ENCODE peak calls at places on chromosomes 6 and 20, in five cellular contexts. Y is HCT116, B is transverse colon, Z is adrenal gland, O is fibroblast of pulmonary artery. Q is an unnamed sample.

GRCh38 chr6:96450082-96450759 is 71.4 kb upstream of the UFL1 start:
- DNase-seq in Y (no peak), B (peak), Z (no peak), O (no peak), Q (no peak)

GRCh38 chr6:33959661-33960344 is 156.0 kb upstream of the MLN start:
- DNase-seq in Y (no peak), B (no peak), Z (no peak), O (no peak), Q (no peak)

GRCh38 chr6:451847-452246 is 60.3 kb downstream of the IRF4 start:
- DNase-seq in Y (no peak), B (no peak), Z (no peak), O (no peak), Q (no peak)

GRCh38 chr6:14711056-14711703 is 534.7 kb upstream of the JARID2 start:
- DNase-seq in Y (no peak), B (peak), Z (peak), O (peak), Q (no peak)

GRCh38 chr6:44024597-44025219 is 102.5 kb downstream of the MRPL14 start:
- DNase-seq in Y (no peak), B (peak), Z (no peak), O (no peak), Q (no peak)

GRCh38 chr6:53042112-53042511 is 23.1 kb upstream of the FBXO9 start:
- DNase-seq in Y (peak), B (no peak), Z (no peak), O (peak), Q (no peak)

GRCh38 chr20:48930035-48930434 is 8.5 kb downstream of the ARFGEF2 start:
- DNase-seq in Y (no peak), B (no peak), Z (no peak), O (peak), Q (no peak)

GRCh38 chr6:82095091-82095490 is 152.5 kb downstream of the IBTK start:
- DNase-seq in Y (no peak), B (no peak), Z (no peak), O (no peak), Q (no peak)

GRCh38 chr6:38216451-38216850 is 396.9 kb downstream of the ZFAND3 start:
- DNase-seq in Y (no peak), B (no peak), Z (no peak), O (no peak), Q (no peak)

GRCh38 chr6:115545410-115545986 is 515.2 kb downstream of the FRK start:
- DNase-seq in Y (no peak), B (no peak), Z (no peak), O (no peak), Q (no peak)

GRCh38 chr6:82076855-82077254 is 170.7 kb downstream of the IBTK start:
- DNase-seq in Y (no peak), B (no peak), Z (no peak), O (peak), Q (no peak)

GRCh38 chr20:12371955-12372354 is 454.3 kb downstream of the BTBD3 start:
- DNase-seq in Y (no peak), B (peak), Z (no peak), O (no peak), Q (no peak)

GRCh38 chr20:5737619-5737953 is 12.6 kb upstream of the SHLD1 start:
- DNase-seq in Y (no peak), B (no peak), Z (no peak), O (no peak), Q (no peak)

GRCh38 chr20:63198606-63199005 is 17.3 kb downstream of the YTHDF1 start:
- DNase-seq in Y (no peak), B (no peak), Z (no peak), O (no peak), Q (peak)

GRCh38 chr6:112244428-112244827 is 9.9 kb downstream of the LAMA4 start:
- DNase-seq in Y (no peak), B (no peak), Z (no peak), O (no peak), Q (no peak)

GRCh38 chr20:13325033-13325432 is 104.0 kb downstream of the ISM1 start:
- DNase-seq in Y (peak), B (no peak), Z (peak), O (peak), Q (no peak)

GRCh38 chr6:129102741-129103140 is 219.8 kb downstream of the LAMA2 start:
- DNase-seq in Y (no peak), B (peak), Z (peak), O (peak), Q (peak)

GRCh38 chr20:50191566-50192363 is 1.1 kb downstream of the CEBPB start:
- DNase-seq in Y (no peak), B (peak), Z (peak), O (peak), Q (peak)

GRCh38 chr6:39377530-39377929 is 55.0 kb upstream of the KCNK16 start:
- DNase-seq in Y (peak), B (peak), Z (peak), O (peak), Q (peak)

GRCh38 chr6:159157431-159157830 is 11.8 kb upstream of the FNDC1 start:
- DNase-seq in Y (no peak), B (no peak), Z (no peak), O (no peak), Q (no peak)

GRCh38 chr6:14640631-14641030 is 523.1 kb downstream of the CD83 start:
- DNase-seq in Y (no peak), B (no peak), Z (no peak), O (no peak), Q (no peak)

GRCh38 chr6:17165383-17165782 is 63.5 kb downstream of the STMND1 start:
- DNase-seq in Y (no peak), B (no peak), Z (no peak), O (peak), Q (no peak)

GRCh38 chr6:23003671-23004598 is 434.6 kb downstream of the HDGFL1 start:
- DNase-seq in Y (no peak), B (no peak), Z (no peak), O (peak), Q (no peak)

GRCh38 chr6:37083243-37084138 is 78.0 kb downstream of the FGD2 start:
- DNase-seq in Y (no peak), B (peak), Z (peak), O (peak), Q (peak)

GRCh38 chr6:161374971-161375873 is 101.4 kb upstream of the AGPAT4 start:
- DNase-seq in Y (no peak), B (peak), Z (peak), O (no peak), Q (peak)

GRCh38 chr6:137871299-137871698 is 4.2 kb downstream of the TNFAIP3 start:
- DNase-seq in Y (no peak), B (no peak), Z (no peak), O (no peak), Q (no peak)

GRCh38 chr20:44301285-44301684 is 9.7 kb downstream of the FITM2 start:
- DNase-seq in Y (no peak), B (no peak), Z (no peak), O (no peak), Q (no peak)

GRCh38 chr6:143896096-143896880 is 32.0 kb downstream of the ZC2HC1B start:
- DNase-seq in Y (no peak), B (peak), Z (no peak), O (peak), Q (no peak)

GRCh38 chr6:29946787-29947186 is 4.5 kb downstream of the HLA-A start:
- DNase-seq in Y (no peak), B (no peak), Z (no peak), O (no peak), Q (no peak)

GRCh38 chr6:32153835-32154513 is at the start of gene PPT2:
- DNase-seq in Y (peak), B (peak), Z (peak), O (peak), Q (peak)

GRCh38 chr6:138818496-138819194 is 22.8 kb downstream of the ECT2L start:
- DNase-seq in Y (no peak), B (no peak), Z (no peak), O (no peak), Q (no peak)

GRCh38 chr6:108896111-108896661 is 48.0 kb downstream of the ARMC2 start:
- DNase-seq in Y (no peak), B (no peak), Z (no peak), O (peak), Q (no peak)

GRCh38 chr6:158879180-158879579 is 60.0 kb upstream of the EZR start:
- DNase-seq in Y (no peak), B (no peak), Z (no peak), O (no peak), Q (no peak)

GRCh38 chr20:38108438-38109024 is 56.5 kb downstream of the TGM2 start:
- DNase-seq in Y (no peak), B (no peak), Z (peak), O (peak), Q (no peak)

GRCh38 chr20:45311589-45312211 is 3.6 kb upstream of the MATN4 start:
- DNase-seq in Y (peak), B (peak), Z (peak), O (peak), Q (peak)

GRCh38 chr6:134318396-134319281 is 727 bp upstream of the SGK1 start:
- DNase-seq in Y (no peak), B (no peak), Z (no peak), O (no peak), Q (no peak)

GRCh38 chr6:134315189-134315588 is 2.7 kb downstream of the SGK1 start:
- DNase-seq in Y (no peak), B (no peak), Z (no peak), O (no peak), Q (no peak)

GRCh38 chr6:134316733-134317431 is 1.0 kb downstream of the SGK1 start:
- DNase-seq in Y (no peak), B (no peak), Z (no peak), O (no peak), Q (no peak)

GRCh38 chr6:134315974-134316391 is 1.9 kb downstream of the SGK1 start:
- DNase-seq in Y (no peak), B (no peak), Z (no peak), O (no peak), Q (no peak)

GRCh38 chr6:134317471-134318131 is at the start of gene SGK1:
- DNase-seq in Y (no peak), B (no peak), Z (peak), O (peak), Q (peak)
- TF ChIP-seq CTCF in Y (no peak), B (no peak), Z (peak), O (no peak), Q (peak)

GRCh38 chr6:160348209-160348551 is at the start of gene SLC22A3:
- DNase-seq in Y (no peak), B (peak), Z (peak), O (no peak), Q (peak)

GRCh38 chr6:160344281-160344680 is 3.9 kb upstream of the SLC22A3 start:
- DNase-seq in Y (no peak), B (no peak), Z (no peak), O (peak), Q (no peak)

GRCh38 chr6:160347259-160348208 is 644 bp upstream of the SLC22A3 start:
- DNase-seq in Y (no peak), B (peak), Z (no peak), O (no peak), Q (peak)

GRCh38 chr6:160349837-160350236 is 1.7 kb downstream of the SLC22A3 start:
- DNase-seq in Y (no peak), B (peak), Z (no peak), O (peak), Q (no peak)

GRCh38 chr6:160348552-160349441 is 619 bp downstream of the SLC22A3 start:
- DNase-seq in Y (no peak), B (peak), Z (peak), O (peak), Q (peak)
- TF ChIP-seq CTCF in Y (no peak), B (peak), Z (no peak), O (peak), Q (peak)

DNA sequence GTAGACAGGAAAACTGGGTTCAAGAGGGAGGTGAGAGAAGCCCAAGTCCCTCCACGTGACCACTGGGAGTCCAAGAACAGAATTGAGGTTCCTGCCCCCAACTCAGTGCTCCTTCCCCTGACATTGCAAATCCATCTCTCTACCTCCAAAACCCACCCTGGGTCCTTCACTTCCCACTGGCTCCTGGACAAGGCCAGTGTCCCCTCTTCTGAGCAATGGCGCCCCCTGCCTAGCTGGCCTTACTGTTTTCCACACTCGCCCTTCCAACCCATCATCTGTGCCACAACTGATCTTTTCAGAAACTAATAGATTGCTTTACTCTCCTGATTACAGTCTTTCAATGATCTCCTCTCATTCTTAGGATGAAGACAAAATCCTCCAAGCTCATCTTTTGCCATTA is 200.3 kb downstream of the ANKRD60 start:
- DNase-seq in Y (no peak), B (peak), Z (no peak), O (no peak), Q (no peak)
- TF ChIP-seq CTCF in Y (peak), B (no peak), Z (no peak), O (no peak), Q (no peak)

DNA sequence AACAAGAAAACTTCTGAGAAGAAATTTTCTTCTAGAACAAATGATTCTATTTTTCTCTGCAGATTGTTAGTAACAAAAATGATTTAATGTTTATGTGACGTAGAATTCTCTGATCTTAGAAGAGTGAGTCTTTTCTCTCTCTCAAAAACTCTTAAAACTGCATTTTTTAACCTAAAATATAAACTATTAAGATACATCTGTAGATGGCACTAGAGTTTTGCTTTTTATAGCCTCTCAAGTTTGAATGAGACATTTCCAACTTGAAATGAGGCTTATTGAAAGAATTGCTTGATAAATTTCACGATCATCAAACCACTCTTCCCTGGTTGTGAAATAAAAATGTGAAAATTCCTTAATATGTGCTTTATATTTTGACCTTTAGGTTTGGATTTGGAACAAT is 53.8 kb downstream of the PHF3 start:
- DNase-seq in Y (no peak), B (no peak), Z (no peak), O (peak), Q (no peak)
- TF ChIP-seq CTCF in Y (no peak), B (no peak), Z (no peak), O (no peak), Q (no peak)

GRCh38 chr20:59385461-59385860 is 85.0 kb downstream of the EDN3 start:
- DNase-seq in Y (no peak), B (no peak), Z (no peak), O (no peak), Q (no peak)
- TF ChIP-seq CTCF in Y (no peak), B (no peak), Z (no peak), O (no peak), Q (no peak)

GRCh38 chr20:23078994-23079364 is 7.1 kb downstream of the CD93 start:
- DNase-seq in Y (no peak), B (no peak), Z (no peak), O (no peak), Q (peak)
- TF ChIP-seq CTCF in Y (peak), B (no peak), Z (no peak), O (peak), Q (no peak)

DNA sequence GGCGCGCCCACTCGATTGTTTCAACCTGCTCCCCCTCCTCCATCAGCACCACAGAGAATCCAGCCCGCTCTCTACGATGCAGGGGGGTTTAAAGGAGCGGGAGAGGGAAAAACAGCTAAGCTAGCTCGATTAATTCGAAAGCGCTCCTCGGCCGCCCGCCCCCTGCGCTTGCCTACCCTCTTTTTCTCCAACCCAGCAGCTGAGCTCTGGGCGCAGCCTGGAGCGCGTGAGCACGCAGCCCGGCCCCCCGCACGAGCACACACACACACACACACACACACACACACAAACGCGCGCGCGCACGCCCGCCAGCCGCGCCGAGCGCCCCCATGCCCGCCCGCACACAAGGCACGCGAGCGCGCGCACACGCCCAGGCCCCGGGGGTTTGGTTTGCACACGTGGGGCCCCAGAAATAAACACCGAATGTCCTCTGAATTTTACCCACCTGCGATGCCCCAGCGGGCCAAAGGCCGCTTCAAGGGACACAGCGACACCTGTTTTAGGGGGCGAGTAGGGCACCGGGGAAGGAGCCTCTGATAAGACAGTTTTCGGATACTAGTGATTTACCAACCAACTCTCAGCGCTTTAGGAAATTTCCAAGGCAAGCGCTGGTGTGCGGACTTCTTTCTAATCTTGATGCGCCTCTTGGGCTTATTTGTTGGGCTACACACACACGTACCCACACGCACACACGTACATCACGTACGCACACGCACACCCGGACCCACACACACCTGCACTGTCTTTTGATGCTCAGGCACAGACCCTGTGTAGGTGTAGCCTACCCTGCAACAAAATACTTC is 787 bp upstream of the NRN1 start:
- DNase-seq in Y (no peak), B (no peak), Z (no peak), O (no peak), Q (no peak)
- TF ChIP-seq CTCF in Y (no peak), B (no peak), Z (no peak), O (no peak), Q (no peak)

GRCh38 chr6:146361367-146361924 is 182.2 kb upstream of the RAB32 start:
- DNase-seq in Y (no peak), B (no peak), Z (no peak), O (peak), Q (no peak)

GRCh38 chr6:146355521-146356100 is 188.0 kb upstream of the RAB32 start:
- DNase-seq in Y (no peak), B (no peak), Z (no peak), O (no peak), Q (no peak)

GRCh38 chr6:146358341-146359046 is 185.1 kb upstream of the RAB32 start:
- DNase-seq in Y (no peak), B (no peak), Z (no peak), O (peak), Q (no peak)

GRCh38 chr6:146357578-146358340 is 185.9 kb upstream of the RAB32 start:
- DNase-seq in Y (no peak), B (no peak), Z (no peak), O (peak), Q (no peak)

DNA sequence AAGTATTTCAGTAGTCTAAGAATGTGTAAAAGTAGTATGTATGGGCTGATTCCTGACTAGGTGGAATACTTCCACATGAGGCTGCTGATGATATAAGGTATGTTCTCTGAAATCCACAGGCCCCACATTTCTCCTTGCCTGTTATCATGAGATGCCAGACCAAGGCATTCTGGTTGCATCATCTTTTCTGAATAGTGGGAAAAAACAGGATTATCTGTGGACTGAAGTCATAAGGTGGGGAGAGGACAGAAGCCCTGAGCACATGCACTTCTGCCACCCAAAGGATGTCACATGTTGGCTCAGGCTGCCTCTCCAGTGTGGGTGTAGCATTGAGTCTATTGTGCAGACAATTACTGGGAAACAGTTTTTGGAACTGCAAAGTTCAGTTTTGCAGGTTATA is 184.5 kb upstream of the RAB32 start:
- DNase-seq in Y (no peak), B (no peak), Z (no peak), O (peak), Q (no peak)
- TF ChIP-seq CTCF in Y (no peak), B (no peak), Z (no peak), O (no peak), Q (no peak)

DNA sequence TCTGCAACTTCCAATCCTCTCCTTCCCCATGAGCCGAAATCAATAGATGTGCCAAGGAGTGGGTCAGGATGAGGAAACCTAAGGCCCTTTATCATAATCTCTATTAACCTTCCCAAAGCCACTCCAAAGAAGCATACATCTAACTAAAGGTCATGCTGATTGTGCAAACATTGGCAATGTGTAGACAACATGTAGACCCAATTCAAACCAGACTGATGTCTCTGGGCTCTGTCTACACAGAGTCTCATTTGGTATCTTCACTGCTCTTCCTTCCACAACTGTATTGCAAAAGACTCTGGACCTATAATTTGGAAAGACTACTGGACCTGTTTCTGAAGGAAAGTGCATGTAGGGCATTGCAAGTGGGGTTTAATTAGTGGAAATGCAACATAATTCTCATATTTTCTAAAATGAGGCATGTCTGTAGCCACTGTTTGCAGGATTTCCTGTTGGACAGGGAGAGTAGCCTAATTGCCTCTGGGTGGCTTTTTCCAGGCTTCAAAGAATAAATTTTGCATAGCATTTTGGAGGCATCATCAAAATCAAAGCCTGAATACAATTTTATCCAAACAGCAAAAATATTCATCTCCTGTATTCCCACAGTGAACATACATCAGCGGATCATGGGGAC is 35.0 kb upstream of the MLIP start:
- DNase-seq in Y (no peak), B (no peak), Z (no peak), O (no peak), Q (no peak)
- TF ChIP-seq CTCF in Y (no peak), B (no peak), Z (no peak), O (no peak), Q (no peak)